ENCODE peak calls at places on chromosomes 4 and X, in seven cellular contexts. V is B cell, O is activated T-helper 1 cell treated with Interleukin-2 at 50 U/mL for 16 hours, Q is LHCN-M2, S is EH, R is cerebellar cortex, B is globus pallidus. G is an unnamed sample.

GRCh38 chr4:4719446-4719845 is 140.0 kb upstream of the MSX1 start:
- DNase-seq in S (no peak), O (no peak), R (no peak), V (no peak), Q (no peak), B (no peak), G (no peak)

GRCh38 chr4:141036786-141037185 is 96.5 kb downstream of the RNF150 start:
- DNase-seq in O (no peak), Q (no peak), V (no peak), R (no peak), B (no peak), S (peak; percentile 83), G (no peak)

GRCh38 chr4:71411976-71412375 is 73.2 kb downstream of the SLC4A4 start:
- DNase-seq in O (no peak), Q (no peak), S (peak; percentile 77), R (no peak), V (no peak), B (no peak), G (no peak)

GRCh38 chrX:13087322-13088154 is 43.1 kb upstream of the FAM9C start:
- DNase-seq in Q (no peak), V (peak; percentile 56), R (no peak), O (peak; percentile 53), B (no peak), S (peak; percentile 57), G (peak; percentile 53)

GRCh38 chr4:178937130-178937529 is 1494.9 kb upstream of the AGA start:
- DNase-seq in V (no peak), S (no peak), O (no peak), Q (no peak), R (no peak), B (no peak), G (no peak)

GRCh38 chrX:92232182-92232581 is 453.0 kb downstream of the PCDH11X start:
- DNase-seq in V (no peak), S (no peak), O (no peak), Q (no peak), B (no peak), R (no peak), G (no peak)

GRCh38 chrX:129777218-129777768 is 2.5 kb upstream of the SASH3 start:
- DNase-seq in V (peak; percentile 64), R (no peak), B (peak; percentile 23), S (peak; percentile 11), Q (no peak), O (peak; percentile 72), G (peak; percentile 63)

GRCh38 chr4:15396157-15396800 is 31.6 kb upstream of the C1QTNF7 start:
- DNase-seq in V (peak; percentile 38), B (no peak), Q (peak; percentile 58), O (no peak), R (peak; percentile 56), S (peak; percentile 62), G (peak; percentile 40)

GRCh38 chr4:107801766-107802211 is 22.9 kb upstream of the SGMS2 start:
- DNase-seq in B (no peak), S (peak; percentile 60), Q (peak; percentile 84), O (no peak), R (no peak), V (no peak), G (no peak)

GRCh38 chrX:37350034-37350365 is 836 bp downstream of the PRRG1 start:
- DNase-seq in Q (peak; percentile 18), B (no peak), O (no peak), S (peak; percentile 43), V (no peak), R (no peak), G (no peak)

GRCh38 chrX:37349131-37350033 is at the start of gene PRRG1:
- DNase-seq in B (peak; percentile 87), O (no peak), V (no peak), R (peak; percentile 0), S (peak; percentile 86), Q (peak; percentile 79), G (no peak)

GRCh38 chr4:70061980-70062379 is 11.7 kb downstream of the HTN1 start:
- DNase-seq in V (no peak), B (no peak), O (no peak), S (no peak), R (no peak), Q (no peak), G (no peak)

GRCh38 chrX:28278236-28278635 is 297.0 kb upstream of the DCAF8L1 start:
- DNase-seq in B (no peak), R (no peak), S (no peak), O (no peak), V (no peak), Q (no peak), G (no peak)

G was measured in GM13976.